ENCODE peak calls at places on chromosomes 1 and 21, in nine cellular contexts. U is right atrium auricular region, O is adrenal gland, A is heart left ventricle, E is mammary epithelial cell, K is tibial nerve, D is prostate gland, Z is pancreas, M is lower lobe of right lung. N is an unnamed sample. For H3K27me3 and H3K36me3, the result is how much of the 10 kb centered on the place peaks cover.

GRCh38 chr1:89546082-89546889 is 21.7 kb downstream of the LRRC8B start:
- DNase-seq in U (no peak), O (peak), A (no peak), E (peak), K (no peak), D (peak), Z (no peak), M (no peak), N (no peak)

GRCh38 chr1:87334351-87335174 is 5.9 kb downstream of the LMO4 start:
- DNase-seq in U (no peak), O (no peak), A (no peak), E (peak), K (no peak), D (no peak), Z (peak), M (no peak), N (peak)

GRCh38 chr1:207404849-207405525 is 49.1 kb upstream of the CR2 start:
- DNase-seq in U (no peak), O (no peak), A (no peak), E (peak), K (no peak), D (no peak), Z (no peak), M (no peak), N (no peak)

GRCh38 chr21:40053007-40053406 is 185.8 kb downstream of the PCP4 start:
- DNase-seq in U (no peak), O (peak), A (peak), E (no peak), K (peak), D (peak), Z (no peak), M (no peak), N (no peak)

GRCh38 chr1:3169621-3170356 is 100.8 kb downstream of the PRDM16 start:
- DNase-seq in U (no peak), O (no peak), A (no peak), E (no peak), K (no peak), D (no peak), Z (no peak), M (no peak), N (no peak)

GRCh38 chr1:212158912-212159796 is 123.6 kb downstream of the DTL start:
- DNase-seq in U (no peak), O (peak), A (no peak), E (no peak), K (no peak), D (no peak), Z (no peak), M (no peak), N (no peak)

GRCh38 chr1:36520771-36521420 is 38.2 kb upstream of the CSF3R start:
- DNase-seq in U (no peak), O (no peak), A (no peak), E (peak), K (no peak), D (no peak), Z (no peak), M (no peak), N (no peak)

GRCh38 chr1:233614743-233615521 is 1.0 kb downstream of the KCNK1 start:
- DNase-seq in U (no peak), O (no peak), A (no peak), E (peak), K (no peak), D (peak), Z (peak), M (no peak), N (no peak)

GRCh38 chr21:32207096-32207716 is 71.6 kb downstream of the MIS18A start:
- DNase-seq in U (no peak), O (no peak), A (no peak), E (no peak), K (no peak), D (no peak), Z (no peak), M (no peak), N (peak)

GRCh38 chr1:206037521-206037920 is 13.8 kb upstream of the CTSE start:
- DNase-seq in U (no peak), O (no peak), A (no peak), E (no peak), K (no peak), D (no peak), Z (no peak), M (no peak), N (no peak)

GRCh38 chr1:29753771-29754607 is 517.7 kb downstream of the PTPRU start:
- DNase-seq in U (peak), O (no peak), A (no peak), E (no peak), K (no peak), D (no peak), Z (no peak), M (no peak), N (peak)

GRCh38 chr1:160124709-160125478 is 9.3 kb downstream of the ATP1A2 start:
- DNase-seq in U (no peak), O (peak), A (no peak), E (peak), K (no peak), D (no peak), Z (no peak), M (no peak), N (no peak)

DNA sequence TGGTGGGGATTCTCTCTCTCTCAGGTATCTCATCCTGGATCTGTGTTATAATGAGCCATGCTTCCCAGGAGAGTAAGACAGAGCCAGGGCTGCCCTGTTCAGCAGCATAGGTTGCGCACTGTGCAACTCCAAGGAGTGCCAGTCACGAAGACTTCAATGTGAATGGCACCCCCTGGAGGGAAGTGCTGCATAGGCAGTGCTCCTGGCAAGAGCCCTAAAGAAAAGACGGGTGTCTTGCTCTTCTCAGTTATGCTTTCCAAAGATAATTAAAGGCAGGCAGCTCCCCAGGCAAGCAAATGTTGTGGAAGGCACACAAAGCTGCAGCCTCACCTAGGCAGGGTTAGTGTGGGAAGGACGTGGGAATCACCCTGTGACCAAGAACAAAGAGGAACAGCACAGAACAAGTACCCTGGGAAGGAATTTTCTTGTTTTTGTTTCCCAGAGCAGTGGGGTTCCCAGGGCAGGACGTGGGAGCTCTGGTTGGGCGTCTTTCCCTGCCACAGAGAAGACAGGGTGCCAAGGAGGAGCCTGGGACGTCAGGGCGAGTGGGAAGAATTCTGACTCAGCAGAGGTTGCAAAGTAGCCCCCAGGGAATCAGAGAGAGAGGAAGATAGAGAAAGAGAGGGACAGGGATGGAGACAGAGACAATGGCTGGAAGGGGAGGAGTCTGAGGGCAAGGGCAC is 120.9 kb downstream of the KCNN3 start:
- DNase-seq in U (no peak), O (no peak), A (no peak), E (peak), K (no peak), D (no peak), Z (no peak), M (no peak), N (peak)
- TF ChIP-seq CTCF in U (no peak), O (peak), A (no peak), E (peak), K (no peak), D (no peak), Z (no peak), M (no peak), N (peak)

DNA sequence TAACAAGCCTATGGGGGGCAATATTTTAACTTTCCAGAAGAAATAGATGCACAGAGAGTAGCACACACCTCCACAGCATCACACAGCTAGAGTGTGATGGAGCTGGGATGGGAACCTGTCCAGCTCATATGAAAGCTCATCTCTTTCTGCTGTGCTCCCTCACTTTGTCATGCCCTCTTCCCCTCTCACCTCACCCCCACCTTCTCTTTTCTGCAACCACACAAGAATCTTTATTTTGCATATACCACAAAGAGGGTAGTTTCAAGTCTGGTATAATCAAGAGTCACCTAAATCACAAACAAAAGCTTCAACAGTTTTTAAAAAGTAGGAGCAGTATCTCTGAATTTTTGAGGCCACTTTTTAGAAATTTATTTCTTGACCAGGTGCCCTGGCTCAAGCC is 22.6 kb downstream of the FOXD2 start:
- DNase-seq in U (no peak), O (no peak), A (no peak), E (no peak), K (no peak), D (no peak), Z (no peak), M (no peak), N (no peak)
- H3K27me3 ChIP-seq in U (under half), O (under half), A (under half), E (under half), K (under half), D (under half), Z (under half), M (half or more), N (under half)

GRCh38 chr1:42927274-42927841 is 31.3 kb downstream of the SLC2A1 start:
- DNase-seq in U (peak), O (no peak), A (no peak), E (no peak), K (no peak), D (no peak), Z (no peak), M (no peak), N (no peak)
- H3K36me3 ChIP-seq in U (under half), O (under half), A (under half), E (half or more), K (half or more), D (under half), Z (under half), M (under half), N (under half)

DNA sequence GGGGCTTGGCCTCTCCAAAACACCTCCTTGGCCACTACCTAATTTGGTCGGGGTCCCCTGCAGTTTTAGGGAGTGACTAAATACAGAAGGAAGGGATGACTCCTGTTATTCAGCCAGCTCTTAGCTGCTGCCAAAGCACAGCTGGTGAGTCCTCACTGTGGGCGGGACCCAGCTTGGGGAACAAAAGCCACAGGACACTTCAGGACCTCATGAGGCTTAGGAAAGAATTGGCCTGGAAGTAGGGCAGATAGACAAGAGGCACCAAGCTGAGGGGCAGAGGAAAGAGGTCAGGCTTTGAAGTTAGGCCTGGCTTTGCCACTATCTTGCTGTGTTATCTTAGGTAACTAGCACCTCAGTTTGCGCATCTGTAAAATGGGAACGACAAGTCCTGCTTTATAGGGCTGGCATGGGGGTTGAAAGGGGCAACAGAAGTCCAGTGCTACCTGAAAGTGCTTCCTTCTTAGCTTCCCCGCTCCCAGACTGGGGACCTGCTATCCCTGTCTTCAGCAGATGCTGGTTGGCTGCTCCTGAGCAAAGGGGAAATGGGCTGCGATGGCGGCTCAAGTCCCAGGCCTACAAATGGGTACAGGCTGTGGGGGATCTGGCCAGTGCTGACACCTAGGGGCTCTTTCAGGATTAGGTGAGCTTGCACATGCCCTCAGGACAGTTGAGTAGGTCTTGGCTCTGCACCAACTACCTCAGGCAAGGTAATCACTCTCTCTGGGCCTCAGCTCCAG is 15.7 kb downstream of the IFI6 start:
- DNase-seq in U (peak), O (peak), A (no peak), E (peak), K (peak), D (no peak), Z (no peak), M (peak), N (no peak)
- TF ChIP-seq CTCF in U (no peak), O (no peak), A (no peak), E (no peak), K (no peak), D (no peak), Z (no peak), M (no peak), N (no peak)

GRCh38 chr1:201277441-201277840 is 5.9 kb upstream of the PKP1 start:
- DNase-seq in U (no peak), O (no peak), A (no peak), E (no peak), K (no peak), D (no peak), Z (no peak), M (no peak), N (no peak)

GRCh38 chr1:201281573-201281972 is 1.7 kb upstream of the PKP1 start:
- DNase-seq in U (no peak), O (no peak), A (no peak), E (no peak), K (no peak), D (no peak), Z (no peak), M (no peak), N (peak)

GRCh38 chr1:201276891-201277290 is 6.4 kb upstream of the PKP1 start:
- DNase-seq in U (no peak), O (no peak), A (no peak), E (no peak), K (no peak), D (no peak), Z (no peak), M (no peak), N (no peak)

GRCh38 chr1:201280884-201281283 is 2.4 kb upstream of the PKP1 start:
- DNase-seq in U (no peak), O (no peak), A (no peak), E (no peak), K (no peak), D (no peak), Z (no peak), M (no peak), N (no peak)

GRCh38 chr1:201279313-201279712 is 4.0 kb upstream of the PKP1 start:
- DNase-seq in U (no peak), O (no peak), A (no peak), E (no peak), K (peak), D (no peak), Z (no peak), M (no peak), N (no peak)
- H3K27me3 ChIP-seq in U (under half), O (under half), A (under half), E (under half), K (under half), D (under half), Z (under half), M (under half), N (under half)

DNA sequence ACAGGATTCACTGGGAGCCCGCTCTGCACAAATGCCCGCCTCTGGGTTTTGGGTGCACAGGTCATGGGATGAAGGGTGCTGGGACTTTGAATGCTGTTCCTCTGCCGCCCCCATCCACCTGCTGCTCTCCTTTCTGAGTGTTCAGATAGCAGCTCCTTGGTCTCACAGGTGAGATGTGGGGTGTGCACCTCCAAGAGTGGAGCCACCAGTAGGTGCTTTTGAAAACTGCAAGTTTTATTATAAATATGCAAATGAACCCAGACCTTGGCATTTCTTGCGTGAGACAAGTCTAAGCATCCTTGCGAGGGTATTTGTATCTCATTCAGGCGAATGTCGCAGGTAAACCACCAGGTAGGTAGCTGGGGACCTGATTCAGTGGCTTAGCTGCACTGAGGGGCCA is 30.2 kb downstream of the OBSCN start:
- DNase-seq in U (no peak), O (no peak), A (no peak), E (no peak), K (no peak), D (no peak), Z (no peak), M (no peak), N (no peak)
- H3K36me3 ChIP-seq in U (half or more), O (under half), A (under half), E (under half), K (under half), D (under half), Z (under half), M (under half), N (under half)

DNA sequence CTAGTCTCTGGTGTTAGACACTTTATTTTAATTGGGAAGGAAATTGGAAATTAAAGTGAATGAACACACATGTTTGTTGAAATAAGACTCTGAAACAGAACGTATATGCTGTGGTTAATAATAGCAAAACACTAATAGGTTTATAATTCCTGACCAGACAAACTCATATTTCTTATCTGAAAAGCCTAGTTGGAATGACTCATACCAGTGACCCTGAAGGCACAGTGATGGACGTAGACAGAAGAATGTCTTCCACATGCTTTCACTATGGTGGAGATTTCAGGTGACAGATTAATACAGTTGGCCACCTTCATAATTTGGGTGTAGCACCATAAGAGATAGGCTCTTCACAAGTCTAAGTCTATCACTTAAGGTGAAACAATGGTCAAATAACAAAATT is 83.0 kb upstream of the COL11A1 start:
- DNase-seq in U (no peak), O (no peak), A (no peak), E (no peak), K (no peak), D (no peak), Z (no peak), M (no peak), N (peak)
- TF ChIP-seq CTCF in U (no peak), O (no peak), A (no peak), E (no peak), K (no peak), D (no peak), Z (no peak), M (no peak), N (no peak)